ENCODE peak calls at places on chromosomes 11 and 22, in five cellular contexts. One of them, this sample, is unnamed.

GRCh38 chr11:119320593-119321524 is 3.9 kb upstream of the MCAM start:
- DNase-seq in A549: peak; percentile 22
- DNase-seq in NCI-H1694: no peak
- DNase-seq in NB4: peak; percentile 70
- DNase-seq in stromal cell of bone marrow: no peak
- DNase-seq in this sample: peak; percentile 81

GRCh38 chr11:64581057-64581523 is 9.9 kb upstream of the SLC22A12 start:
- DNase-seq in stromal cell of bone marrow: no peak
- DNase-seq in A549: no peak
- DNase-seq in NCI-H1694: no peak
- DNase-seq in NB4: no peak
- DNase-seq in this sample: no peak

GRCh38 chr11:132078230-132078629 is 707.8 kb downstream of the NTM start:
- DNase-seq in NCI-H1694: no peak
- DNase-seq in stromal cell of bone marrow: no peak
- DNase-seq in NB4: no peak
- DNase-seq in A549: no peak
- DNase-seq in this sample: no peak

GRCh38 chr22:48358886-48359612 is 1468.6 kb downstream of the BRD1 start:
- DNase-seq in NCI-H1694: peak; percentile 31
- DNase-seq in NB4: no peak
- DNase-seq in A549: no peak
- DNase-seq in stromal cell of bone marrow: no peak
- DNase-seq in this sample: no peak

GRCh38 chr11:106603971-106604370 is 414.3 kb downstream of the GUCY1A2 start:
- DNase-seq in stromal cell of bone marrow: no peak
- DNase-seq in NCI-H1694: no peak
- DNase-seq in A549: no peak
- DNase-seq in NB4: no peak
- DNase-seq in this sample: no peak

GRCh38 chr11:106827687-106828086 is 190.6 kb downstream of the GUCY1A2 start:
- DNase-seq in A549: no peak
- DNase-seq in NB4: peak; percentile 4
- DNase-seq in NCI-H1694: no peak
- DNase-seq in stromal cell of bone marrow: no peak
- DNase-seq in this sample: no peak

GRCh38 chr11:57546869-57547518 is 9.6 kb downstream of the SMTNL1 start:
- DNase-seq in NB4: peak; percentile 44
- DNase-seq in NCI-H1694: no peak
- DNase-seq in A549: peak; percentile 50
- DNase-seq in stromal cell of bone marrow: no peak
- DNase-seq in this sample: peak; percentile 80

GRCh38 chr11:76524461-76524860 is 79.6 kb downstream of the EMSY start:
- DNase-seq in NCI-H1694: no peak
- DNase-seq in stromal cell of bone marrow: no peak
- DNase-seq in A549: no peak
- DNase-seq in NB4: no peak
- DNase-seq in this sample: peak; percentile 80

GRCh38 chr22:46239261-46240048 is 10.6 kb downstream of the CDPF1 start:
- DNase-seq in NCI-H1694: no peak
- DNase-seq in A549: no peak
- DNase-seq in stromal cell of bone marrow: no peak
- DNase-seq in NB4: no peak
- DNase-seq in this sample: no peak

GRCh38 chr22:19775496-19776325 is 15.1 kb downstream of the TBX1 start:
- DNase-seq in stromal cell of bone marrow: no peak
- DNase-seq in NB4: no peak
- DNase-seq in NCI-H1694: no peak
- DNase-seq in A549: no peak
- DNase-seq in this sample: no peak

GRCh38 chr11:110991621-110992355 is 253.7 kb upstream of the POU2AF2 start:
- DNase-seq in stromal cell of bone marrow: no peak
- DNase-seq in NB4: no peak
- DNase-seq in NCI-H1694: no peak
- DNase-seq in A549: no peak
- DNase-seq in this sample: peak; percentile 26

GRCh38 chr11:71284525-71285092 is 32.2 kb upstream of the SHANK2 start:
- DNase-seq in NCI-H1694: no peak
- DNase-seq in NB4: no peak
- DNase-seq in stromal cell of bone marrow: no peak
- DNase-seq in A549: no peak
- DNase-seq in this sample: no peak

GRCh38 chr11:47524200-47524874 is 28.6 kb downstream of the CELF1 start:
- DNase-seq in NB4: no peak
- DNase-seq in NCI-H1694: peak; percentile 66
- DNase-seq in A549: no peak
- DNase-seq in stromal cell of bone marrow: no peak
- DNase-seq in this sample: peak; percentile 18

GRCh38 chr11:105910095-105910715 is 111.8 kb downstream of the MSANTD4 start:
- DNase-seq in NB4: no peak
- DNase-seq in NCI-H1694: no peak
- DNase-seq in stromal cell of bone marrow: no peak
- DNase-seq in A549: no peak
- DNase-seq in this sample: peak; percentile 73

GRCh38 chr11:67286621-67287333 is 2.3 kb upstream of the ANKRD13D start:
- DNase-seq in A549: no peak
- DNase-seq in NB4: peak; percentile 73
- DNase-seq in NCI-H1694: no peak
- DNase-seq in stromal cell of bone marrow: no peak
- DNase-seq in this sample: no peak

GRCh38 chr11:70303070-70303469 is 32.6 kb downstream of the PPFIA1 start:
- DNase-seq in NCI-H1694: no peak
- DNase-seq in A549: no peak
- DNase-seq in stromal cell of bone marrow: peak; percentile 44
- DNase-seq in NB4: no peak
- DNase-seq in this sample: peak; percentile 83

GRCh38 chr22:40628354-40629042 is 8.0 kb downstream of the MRTFA start:
- DNase-seq in A549: no peak
- DNase-seq in NCI-H1694: no peak
- DNase-seq in NB4: peak; percentile 82
- DNase-seq in stromal cell of bone marrow: peak; percentile 33
- DNase-seq in this sample: peak; percentile 86

GRCh38 chr22:25622011-25622410 is 57.5 kb downstream of the GRK3 start:
- DNase-seq in A549: no peak
- DNase-seq in NCI-H1694: no peak
- DNase-seq in stromal cell of bone marrow: no peak
- DNase-seq in NB4: no peak
- DNase-seq in this sample: peak; percentile 48

GRCh38 chr11:117220999-117221774 is 10.7 kb downstream of the PCSK7 start:
- DNase-seq in NB4: no peak
- DNase-seq in NCI-H1694: no peak
- DNase-seq in A549: no peak
- DNase-seq in stromal cell of bone marrow: no peak
- DNase-seq in this sample: no peak

GRCh38 chr11:373716-374551 is 4.6 kb downstream of the B4GALNT4 start:
- DNase-seq in NCI-H1694: no peak
- DNase-seq in NB4: no peak
- DNase-seq in A549: no peak
- DNase-seq in stromal cell of bone marrow: no peak
- DNase-seq in this sample: peak; percentile 54

GRCh38 chr11:43879789-43880639 is 617 bp upstream of the ALKBH3 start:
- DNase-seq in NB4: no peak
- DNase-seq in stromal cell of bone marrow: no peak
- DNase-seq in A549: no peak
- DNase-seq in NCI-H1694: no peak
- DNase-seq in this sample: no peak

GRCh38 chr11:61004037-61004641 is 32.7 kb downstream of the CD6 start:
- DNase-seq in A549: no peak
- DNase-seq in stromal cell of bone marrow: peak; percentile 36
- DNase-seq in NB4: no peak
- DNase-seq in NCI-H1694: no peak
- DNase-seq in this sample: peak; percentile 66

GRCh38 chr11:73141309-73142127 is 600 bp downstream of the FCHSD2 start:
- DNase-seq in stromal cell of bone marrow: peak; percentile 48
- DNase-seq in NB4: peak; percentile 93
- DNase-seq in A549: peak; percentile 73
- DNase-seq in NCI-H1694: no peak
- DNase-seq in this sample: peak; percentile 78

GRCh38 chr11:113376156-113376555 is 11.4 kb upstream of the ANKK1 start:
- DNase-seq in NCI-H1694: no peak
- DNase-seq in A549: no peak
- DNase-seq in stromal cell of bone marrow: no peak
- DNase-seq in NB4: peak; percentile 23
- DNase-seq in this sample: no peak

GRCh38 chr11:34075178-34075820 is 23.8 kb downstream of the CAPRIN1 start:
- DNase-seq in A549: no peak
- DNase-seq in NCI-H1694: no peak
- DNase-seq in stromal cell of bone marrow: peak; percentile 56
- DNase-seq in NB4: no peak
- DNase-seq in this sample: peak; percentile 92